ENCODE peak calls at places on chromosomes 16 and 17, in four cellular contexts. K is neural crest cell, F is glutamatergic neuron, O is GM12865. L is an unnamed sample.

GRCh38 chr17:45648642-45649041 is 135.5 kb upstream of the CRHR1 start:
- DNase-seq in K (no peak), F (no peak), O (no peak), L (no peak)

GRCh38 chr17:39736319-39737165 is 1.2 kb upstream of the GRB7 start:
- DNase-seq in K (no peak), F (no peak), O (no peak), L (no peak)

GRCh38 chr16:66878067-66878466 is 2.2 kb upstream of the PDP2 start:
- DNase-seq in K (no peak), F (no peak), O (peak), L (no peak)

GRCh38 chr17:49104511-49105074 is 28.0 kb upstream of the B4GALNT2 start:
- DNase-seq in K (no peak), F (no peak), O (no peak), L (no peak)

GRCh38 chr17:79627184-79627765 is 16.4 kb upstream of the RBFOX3 start:
- DNase-seq in K (no peak), F (peak), O (no peak), L (peak)

GRCh38 chr16:490768-491167 is 36.7 kb upstream of the CAPN15 start:
- DNase-seq in K (no peak), F (no peak), O (no peak), L (no peak)

GRCh38 chr17:63547083-63547523 is 3.2 kb upstream of the DCAF7 start:
- DNase-seq in K (no peak), F (no peak), O (no peak), L (no peak)

GRCh38 chr17:78995761-78996451 is 13.7 kb downstream of the CANT1 start:
- DNase-seq in K (no peak), F (no peak), O (no peak), L (no peak)

GRCh38 chr17:13199425-13199824 is 181.6 kb upstream of the ELAC2 start:
- DNase-seq in K (no peak), F (no peak), O (no peak), L (no peak)

GRCh38 chr17:18247613-18248001 is 10.9 kb downstream of the FLII start:
- DNase-seq in K (no peak), F (no peak), O (no peak), L (no peak)

GRCh38 chr16:76882105-76882504 is 308.9 kb upstream of the MON1B start:
- DNase-seq in K (no peak), F (no peak), O (peak), L (no peak)

GRCh38 chr17:68196394-68197090 is 51.3 kb upstream of the AMZ2 start:
- DNase-seq in K (no peak), F (peak), O (no peak), L (peak)

GRCh38 chr17:28700830-28701492 is 10.7 kb downstream of the PROCA1 start:
- DNase-seq in K (no peak), F (no peak), O (no peak), L (no peak)

GRCh38 chr17:57557793-57558681 is 187.1 kb downstream of the CCDC182 start:
- DNase-seq in K (no peak), F (no peak), O (no peak), L (no peak)

GRCh38 chr16:75764154-75764768 is 38.0 kb upstream of the CPHXL start:
- DNase-seq in K (peak), F (peak), O (peak), L (no peak)

GRCh38 chr16:85707528-85708095 is 18.9 kb upstream of the GINS2 start:
- DNase-seq in K (no peak), F (no peak), O (no peak), L (no peak)

GRCh38 chr16:54688339-54688738 is 242.3 kb upstream of the IRX5 start:
- DNase-seq in K (no peak), F (no peak), O (no peak), L (no peak)

GRCh38 chr17:2701161-2701995 is 10.2 kb downstream of the CLUH start:
- DNase-seq in K (no peak), F (peak), O (no peak), L (no peak)

GRCh38 chr17:63998050-63998720 is at the start of gene PRR29:
- DNase-seq in K (peak), F (peak), O (peak), L (peak)

GRCh38 chr16:25606069-25606468 is 85.7 kb upstream of the HS3ST4 start:
- DNase-seq in K (no peak), F (no peak), O (no peak), L (no peak)

GRCh38 chr17:6677158-6677831 is 25.7 kb downstream of the C17orf100 start:
- DNase-seq in K (no peak), F (no peak), O (peak), L (no peak)

GRCh38 chr16:14548933-14549788 is 80.9 kb downstream of the PARN start:
- DNase-seq in K (no peak), F (no peak), O (no peak), L (no peak)

GRCh38 chr17:80585880-80586279 is 41.2 kb downstream of the RPTOR start:
- DNase-seq in K (no peak), F (no peak), O (no peak), L (no peak)

GRCh38 chr16:79723583-79724168 is 123.1 kb upstream of the MAF start:
- DNase-seq in K (peak), F (no peak), O (no peak), L (no peak)

GRCh38 chr17:76382803-76383644 is 1.4 kb upstream of the SPHK1 start:
- DNase-seq in K (peak), F (peak), O (peak), L (no peak)

GRCh38 chr16:24991349-24991748 is 23.8 kb downstream of the ARHGAP17 start:
- DNase-seq in K (no peak), F (no peak), O (no peak), L (no peak)

GRCh38 chr17:56319531-56319930 is 166.3 kb downstream of the ANKFN1 start:
- DNase-seq in K (no peak), F (no peak), O (peak), L (no peak)

GRCh38 chr16:53905028-53905427 is 201.1 kb downstream of the FTO start:
- DNase-seq in K (no peak), F (no peak), O (no peak), L (no peak)

GRCh38 chr16:21186326-21186691 is 25.1 kb downstream of the ZP2 start:
- DNase-seq in K (no peak), F (no peak), O (no peak), L (no peak)

GRCh38 chr17:61459434-61459809 is 7.2 kb downstream of the TBX4 start:
- DNase-seq in K (no peak), F (no peak), O (no peak), L (no peak)

GRCh38 chr16:57427307-57427706 is 19.9 kb downstream of the CIAPIN1 start:
- DNase-seq in K (no peak), F (no peak), O (no peak), L (no peak)

GRCh38 chr16:79607587-79607986 is 7.0 kb upstream of the MAF start:
- DNase-seq in K (no peak), F (no peak), O (no peak), L (no peak)

GRCh38 chr16:19517424-19518089 is 4.3 kb downstream of the GDE1 start:
- DNase-seq in K (no peak), F (no peak), O (no peak), L (no peak)

GRCh38 chr17:7716901-7717755 is at the start of gene DNAH2:
- DNase-seq in K (peak), F (peak), O (peak), L (peak)

GRCh38 chr17:50947844-50948514 is 81.8 kb upstream of the TOB1 start:
- DNase-seq in K (no peak), F (no peak), O (no peak), L (no peak)
- TF ChIP-seq CTCF in K (no peak), F (no peak), O (no peak), L (no peak)

GRCh38 chr17:83174859-83175550 is 95.6 kb downstream of the METRNL start:
- DNase-seq in K (no peak), F (no peak), O (peak), L (no peak)
- TF ChIP-seq CTCF in K (no peak), F (no peak), O (no peak), L (no peak)

DNA sequence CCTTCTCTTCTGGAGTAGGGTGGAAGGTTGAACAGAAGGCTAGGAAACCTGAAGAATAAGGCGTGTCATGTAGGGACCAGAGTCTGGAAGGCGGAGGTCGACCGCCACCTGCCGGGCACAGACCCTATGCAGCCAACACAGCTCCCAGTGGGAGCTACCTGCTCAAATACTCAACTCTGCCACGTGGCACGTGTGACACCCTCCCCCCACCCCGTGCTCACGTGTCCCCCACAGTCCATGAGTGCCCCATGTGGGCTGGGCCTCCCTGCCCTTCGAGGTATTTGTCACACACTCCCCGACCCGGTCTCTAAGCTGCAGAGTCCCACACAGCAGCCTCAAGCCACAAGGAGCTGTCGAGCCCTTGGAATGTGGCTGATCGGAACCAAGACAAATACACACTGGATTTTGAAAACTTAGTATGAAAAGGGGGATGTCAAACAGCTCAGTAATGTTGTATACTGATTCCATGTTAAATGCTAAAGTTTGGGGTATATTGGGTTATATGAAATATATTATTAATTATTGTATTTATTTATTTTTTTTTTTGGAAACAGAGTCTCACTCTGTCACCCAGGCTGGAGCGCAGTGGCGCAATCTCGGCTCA is 11.7 kb downstream of the HID1 start:
- DNase-seq in K (peak), F (peak), O (peak), L (peak)
- TF ChIP-seq CTCF in K (peak), F (peak), O (peak), L (no peak)

GRCh38 chr17:9002610-9003354 is 18.5 kb upstream of the NTN1 start:
- DNase-seq in K (peak), F (peak), O (peak), L (peak)
- TF ChIP-seq CTCF in K (peak), F (peak), O (peak), L (peak)